ENCODE peak calls at places on chromosomes 5 and 9, in five cellular contexts. L, T, M, H and V are unnamed samples.

GRCh38 chr5:54018438-54018837 is 291.9 kb downstream of the ARL15 start:
- DNase-seq in L (no peak), T (no peak), M (no peak), H (no peak), V (no peak)

GRCh38 chr5:673837-674629 is 19.1 kb downstream of the TPPP start:
- DNase-seq in L (no peak), T (no peak), M (peak), H (peak), V (no peak)

GRCh38 chr9:89528540-89528939 is 30.6 kb upstream of the SEMA4D start:
- DNase-seq in L (no peak), T (no peak), M (no peak), H (no peak), V (no peak)

GRCh38 chr5:133410335-133410828 is 202.0 kb downstream of the FSTL4 start:
- DNase-seq in L (no peak), T (no peak), M (no peak), H (no peak), V (no peak)

GRCh38 chr9:94949330-94949729 is 222.8 kb downstream of the AOPEP start:
- DNase-seq in L (no peak), T (no peak), M (no peak), H (no peak), V (no peak)

GRCh38 chr9:38288502-38288901 is 104.0 kb upstream of the ALDH1B1 start:
- DNase-seq in L (peak), T (no peak), M (no peak), H (no peak), V (no peak)

GRCh38 chr5:78587775-78588291 is 60.7 kb downstream of the LHFPL2 start:
- DNase-seq in L (peak), T (no peak), M (no peak), H (no peak), V (no peak)

GRCh38 chr5:155700333-155700732 is 626.6 kb upstream of the SGCD start:
- DNase-seq in L (peak), T (no peak), M (no peak), H (no peak), V (peak)

GRCh38 chr5:58842851-58843250 is 260.0 kb downstream of the RAB3C start:
- DNase-seq in L (no peak), T (no peak), M (no peak), H (no peak), V (no peak)

GRCh38 chr5:134609232-134609851 is 23.3 kb downstream of the SAR1B start:
- DNase-seq in L (no peak), T (no peak), M (no peak), H (no peak), V (no peak)

GRCh38 chr9:89154651-89155336 is 23.8 kb downstream of the SHC3 start:
- DNase-seq in L (peak), T (peak), M (no peak), H (no peak), V (peak)

GRCh38 chr9:98034593-98035546 is 21.7 kb upstream of the NANS start:
- DNase-seq in L (peak), T (peak), M (peak), H (peak), V (peak)

GRCh38 chr5:91408710-91409109 is 25.6 kb upstream of the ARRDC3 start:
- DNase-seq in L (no peak), T (no peak), M (no peak), H (no peak), V (no peak)

GRCh38 chr9:136186386-136186785 is 18.5 kb downstream of the LHX3 start:
- DNase-seq in L (no peak), T (no peak), M (no peak), H (no peak), V (no peak)

GRCh38 chr9:134830126-134830525 is 50.5 kb upstream of the FCN2 start:
- DNase-seq in L (no peak), T (no peak), M (no peak), H (no peak), V (no peak)

GRCh38 chr9:129693741-129694140 is 28.3 kb downstream of the PRRX2 start:
- DNase-seq in L (no peak), T (no peak), M (no peak), H (no peak), V (no peak)